ENCODE peak calls at places on chromosomes 16 and 17, in four cellular contexts. N is BE2C; Y is hepatocyte; L is effector memory CD4-positive, alpha-beta T cell. X is an unnamed sample. For H3K27me3, the result is how much of the 10 kb centered on the place peaks cover.

GRCh38 chr16:4915226-4915761 is 21.7 kb downstream of the PPL start:
- DNase-seq in Y (no peak), L (no peak), N (no peak), X (no peak)

GRCh38 chr17:77769215-77769614 is 189.3 kb upstream of the TNRC6C start:
- DNase-seq in N (no peak), L (no peak), Y (no peak), X (no peak)

GRCh38 chr17:61331886-61332285 is 67.8 kb upstream of the TBX2 start:
- DNase-seq in Y (no peak), L (no peak), N (no peak), X (no peak)

GRCh38 chr17:79813826-79814623 is 17.1 kb upstream of the CBX8 start:
- DNase-seq in N (no peak), L (no peak), Y (no peak), X (no peak)

GRCh38 chr16:57676624-57677085 is 8.5 kb downstream of the ADGRG3 start:
- DNase-seq in Y (no peak), L (no peak), N (no peak), X (no peak)

GRCh38 chr16:8669481-8669880 is 4.9 kb upstream of the ABAT start:
- DNase-seq in Y (no peak), L (no peak), N (no peak), X (no peak)

GRCh38 chr17:57519800-57520199 is 225.3 kb downstream of the CCDC182 start:
- DNase-seq in N (no peak), Y (no peak), L (no peak), X (no peak)

GRCh38 chr16:66549284-66550131 is at the start of gene TK2:
- DNase-seq in Y (peak), N (peak), L (peak), X (no peak)

GRCh38 chr16:55368205-55368604 is 44.2 kb downstream of the IRX6 start:
- DNase-seq in Y (no peak), N (no peak), L (no peak), X (no peak)

GRCh38 chr17:57482657-57483056 is 226.3 kb downstream of the MSI2 start:
- DNase-seq in N (no peak), Y (no peak), L (no peak), X (no peak)

GRCh38 chr16:22687031-22687530 is 126.9 kb upstream of the HS3ST2 start:
- DNase-seq in N (no peak), Y (no peak), L (no peak), X (no peak)

GRCh38 chr16:10618710-10619209 is 38.4 kb upstream of the EMP2 start:
- DNase-seq in L (no peak), N (no peak), Y (no peak), X (no peak)

GRCh38 chr17:64657610-64658125 is 4.4 kb downstream of the SMURF2 start:
- DNase-seq in N (no peak), Y (no peak), L (no peak), X (no peak)
- H3K4me3 ChIP-seq in N (no peak), Y (no peak), L (no peak), X (no peak)

GRCh38 chr16:54156349-54156748 is 130.2 kb downstream of the IRX3 start:
- DNase-seq in N (no peak), Y (no peak), L (no peak), X (no peak)
- H3K27me3 ChIP-seq in N (under half), Y (under half), L (under half), X (under half)

GRCh38 chr17:68349157-68349556 is 57.9 kb downstream of the ARSG start:
- DNase-seq in L (no peak), N (no peak), Y (no peak), X (no peak)

GRCh38 chr17:68346448-68346847 is 55.2 kb downstream of the ARSG start:
- DNase-seq in N (no peak), Y (no peak), L (peak), X (peak)

GRCh38 chr17:68344701-68345136 is 53.4 kb downstream of the ARSG start:
- DNase-seq in L (peak), N (no peak), Y (no peak), X (peak)

GRCh38 chr17:68343976-68344375 is 52.7 kb downstream of the ARSG start:
- DNase-seq in N (no peak), Y (no peak), L (no peak), X (no peak)

GRCh38 chr17:68347380-68347779 is 56.1 kb downstream of the ARSG start:
- DNase-seq in L (no peak), Y (no peak), N (no peak), X (no peak)
- H3K4me3 ChIP-seq in L (no peak), Y (no peak), N (no peak), X (no peak)

DNA sequence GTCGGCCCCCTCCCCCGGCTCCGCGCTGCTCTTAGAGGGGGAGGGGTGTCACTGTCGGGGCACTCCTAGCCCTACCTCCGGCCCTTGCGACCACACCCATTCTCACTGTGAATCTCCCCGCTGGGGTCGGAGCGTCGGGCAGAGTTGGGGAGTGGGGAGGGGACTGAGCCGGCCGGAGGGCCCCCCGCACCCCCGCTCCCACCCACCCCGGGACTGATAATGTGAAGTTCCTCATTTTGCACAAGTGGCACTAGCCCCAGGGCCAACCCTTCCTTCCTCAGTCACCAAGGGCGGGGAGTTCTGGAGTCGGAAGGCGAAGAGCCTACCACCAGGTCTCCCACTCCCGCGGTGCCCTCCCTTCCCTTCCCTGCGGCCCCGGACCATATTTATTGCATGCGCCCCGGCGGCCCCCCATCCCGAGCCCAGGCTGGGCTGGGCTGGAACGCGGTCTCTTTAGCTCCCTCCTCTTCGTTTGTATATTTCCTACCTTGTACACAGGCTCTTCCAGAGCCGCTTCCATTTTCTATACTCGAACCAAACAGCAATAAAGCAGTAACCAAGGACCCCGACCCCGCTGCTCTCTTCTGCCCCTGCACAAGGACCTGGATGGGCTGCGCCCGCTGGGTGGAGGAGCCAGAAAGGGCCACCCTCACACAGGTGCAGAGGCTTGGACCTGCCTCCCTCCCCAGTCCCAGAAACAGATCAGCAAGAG is 4.4 kb downstream of the HIC1 start:
- DNase-seq in N (no peak), Y (no peak), L (no peak), X (no peak)
- H3K27me3 ChIP-seq in N (under half), Y (under half), L (under half), X (under half)